ENCODE peak calls at places on chromosome 11, in six cellular contexts. R, Y, G, L, E and Q are unnamed samples.

GRCh38 chr11:76152741-76153608 is 53.3 kb downstream of the WNT11 start:
- DNase-seq in R (peak), Y (no peak), G (no peak), L (no peak), E (peak), Q (peak)

GRCh38 chr11:133162228-133162627 is 370.1 kb downstream of the OPCML start:
- DNase-seq in R (no peak), Y (no peak), G (no peak), L (no peak), E (no peak), Q (no peak)

GRCh38 chr11:119538748-119539147 is 115.8 kb upstream of the THY1 start:
- DNase-seq in R (peak), Y (no peak), G (no peak), L (no peak), E (no peak), Q (no peak)

GRCh38 chr11:68950268-68950667 is 30.5 kb downstream of the MRGPRD start:
- DNase-seq in R (peak), Y (peak), G (peak), L (peak), E (peak), Q (peak)

GRCh38 chr11:126834573-126834972 is 166.0 kb downstream of the KIRREL3 start:
- DNase-seq in R (peak), Y (no peak), G (no peak), L (no peak), E (no peak), Q (no peak)

GRCh38 chr11:65288706-65289536 is 25.7 kb upstream of the CDC42EP2 start:
- DNase-seq in R (no peak), Y (peak), G (no peak), L (peak), E (no peak), Q (no peak)

GRCh38 chr11:94786264-94787126 is 18.3 kb downstream of the AMOTL1 start:
- DNase-seq in R (peak), Y (peak), G (no peak), L (peak), E (peak), Q (peak)

GRCh38 chr11:65593518-65594414 is 1.8 kb downstream of the KCNK7 start:
- DNase-seq in R (peak), Y (peak), G (no peak), L (peak), E (peak), Q (peak)

GRCh38 chr11:109553284-109553683 is 131.3 kb downstream of the C11orf87 start:
- DNase-seq in R (no peak), Y (no peak), G (no peak), L (no peak), E (no peak), Q (no peak)

GRCh38 chr11:111189466-111189865 is 56.1 kb upstream of the POU2AF2 start:
- DNase-seq in R (no peak), Y (no peak), G (no peak), L (no peak), E (no peak), Q (no peak)

GRCh38 chr11:43856988-43857387 is 23.6 kb upstream of the ALKBH3 start:
- DNase-seq in R (no peak), Y (no peak), G (no peak), L (peak), E (no peak), Q (no peak)

GRCh38 chr11:99015634-99016454 is 4.9 kb upstream of the CNTN5 start:
- DNase-seq in R (no peak), Y (peak), G (peak), L (peak), E (peak), Q (peak)

GRCh38 chr11:128905345-128906184 is 14.4 kb downstream of the KCNJ5 start:
- DNase-seq in R (peak), Y (peak), G (peak), L (peak), E (peak), Q (no peak)

GRCh38 chr11:114058871-114059277 is 637 bp upstream of the ZBTB16 start:
- DNase-seq in R (peak), Y (no peak), G (no peak), L (no peak), E (peak), Q (no peak)

GRCh38 chr11:75689861-75690641 is 21.2 kb upstream of the MAP6 start:
- DNase-seq in R (no peak), Y (no peak), G (no peak), L (no peak), E (no peak), Q (no peak)

GRCh38 chr11:62665075-62665629 is at the start of the genes C11orf98 and CSKMT:
- DNase-seq in R (peak), Y (peak), G (peak), L (peak), E (peak), Q (peak)

GRCh38 chr11:128643661-128644060 is 50.2 kb upstream of the FLI1 start:
- DNase-seq in R (peak), Y (no peak), G (no peak), L (no peak), E (peak), Q (no peak)

GRCh38 chr11:115677190-115677589 is 173.0 kb upstream of the CADM1 start:
- DNase-seq in R (no peak), Y (no peak), G (no peak), L (no peak), E (no peak), Q (no peak)

GRCh38 chr11:4184163-4184916 is 89.7 kb downstream of the RRM1 start:
- DNase-seq in R (peak), Y (no peak), G (no peak), L (peak), E (no peak), Q (no peak)

GRCh38 chr11:75380716-75381420 is 18.4 kb upstream of the RPS3 start:
- DNase-seq in R (no peak), Y (no peak), G (no peak), L (no peak), E (no peak), Q (no peak)

GRCh38 chr11:46537121-46537520 is 56.7 kb downstream of the AMBRA1 start:
- DNase-seq in R (peak), Y (no peak), G (no peak), L (peak), E (peak), Q (peak)

GRCh38 chr11:108135845-108136599 is 14.7 kb downstream of the ACAT1 start:
- DNase-seq in R (no peak), Y (no peak), G (no peak), L (peak), E (no peak), Q (peak)

GRCh38 chr11:45603930-45604682 is 61.3 kb downstream of the CHST1 start:
- DNase-seq in R (peak), Y (no peak), G (no peak), L (no peak), E (peak), Q (no peak)

GRCh38 chr11:206516-207212 is 535 bp downstream of the BET1L start:
- DNase-seq in R (peak), Y (peak), G (no peak), L (no peak), E (no peak), Q (peak)

GRCh38 chr11:128116447-128117240 is 470.7 kb downstream of the ETS1 start:
- DNase-seq in R (no peak), Y (no peak), G (no peak), L (no peak), E (no peak), Q (no peak)

GRCh38 chr11:130428692-130429681 is 578 bp upstream of the ADAMTS8 start:
- DNase-seq in R (no peak), Y (no peak), G (no peak), L (peak), E (peak), Q (no peak)

GRCh38 chr11:108835624-108836023 is 170.8 kb downstream of the DDX10 start:
- DNase-seq in R (peak), Y (no peak), G (no peak), L (no peak), E (no peak), Q (no peak)

GRCh38 chr11:2772544-2773031 is 72.8 kb upstream of the KCNQ1OT1 start:
- DNase-seq in R (peak), Y (no peak), G (peak), L (peak), E (no peak), Q (no peak)

GRCh38 chr11:40290031-40290650 is 1169.3 kb downstream of the LRRC4C start:
- DNase-seq in R (no peak), Y (no peak), G (no peak), L (peak), E (no peak), Q (no peak)

GRCh38 chr11:132886335-132886734 is 646.0 kb downstream of the OPCML start:
- DNase-seq in R (peak), Y (no peak), G (no peak), L (peak), E (no peak), Q (no peak)

GRCh38 chr11:36009469-36009868 is 65.6 kb downstream of the LDLRAD3 start:
- DNase-seq in R (no peak), Y (no peak), G (no peak), L (peak), E (no peak), Q (no peak)

GRCh38 chr11:119493712-119494111 is 70.7 kb upstream of the THY1 start:
- DNase-seq in R (peak), Y (no peak), G (no peak), L (peak), E (peak), Q (peak)

GRCh38 chr11:112128483-112129121 is 35.3 kb downstream of the IL18 start:
- DNase-seq in R (no peak), Y (peak), G (peak), L (peak), E (no peak), Q (no peak)

GRCh38 chr11:12773591-12773990 is 99.4 kb downstream of the TEAD1 start:
- DNase-seq in R (no peak), Y (no peak), G (no peak), L (no peak), E (no peak), Q (no peak)

GRCh38 chr11:1829039-1829820 is 5.6 kb upstream of the SYT8 start:
- DNase-seq in R (no peak), Y (no peak), G (no peak), L (peak), E (no peak), Q (no peak)

GRCh38 chr11:111512296-111513239 is at the start of gene BTG4:
- DNase-seq in R (peak), Y (peak), G (no peak), L (no peak), E (peak), Q (no peak)

GRCh38 chr11:126165366-126166156 is 45.9 kb downstream of the RPUSD4 start:
- DNase-seq in R (no peak), Y (no peak), G (no peak), L (no peak), E (no peak), Q (no peak)

GRCh38 chr11:27456140-27456801 is 16.3 kb downstream of the LGR4 start:
- DNase-seq in R (no peak), Y (no peak), G (no peak), L (no peak), E (no peak), Q (no peak)
- H3K9ac ChIP-seq in R (no peak), Y (peak), G (no peak), L (no peak), E (no peak), Q (no peak)

GRCh38 chr11:67276821-67277230 is 10.6 kb downstream of the GRK2 start:
- DNase-seq in R (peak), Y (no peak), G (no peak), L (peak), E (peak), Q (peak)

GRCh38 chr11:67279589-67280340 is 9.3 kb upstream of the ANKRD13D start:
- DNase-seq in R (no peak), Y (no peak), G (no peak), L (no peak), E (no peak), Q (no peak)

GRCh38 chr11:67277231-67277961 is 11.1 kb downstream of the GRK2 start:
- DNase-seq in R (peak), Y (no peak), G (no peak), L (peak), E (peak), Q (peak)

GRCh38 chr11:67278939-67279588 is 10.0 kb upstream of the ANKRD13D start:
- DNase-seq in R (no peak), Y (no peak), G (no peak), L (no peak), E (no peak), Q (no peak)

DNA sequence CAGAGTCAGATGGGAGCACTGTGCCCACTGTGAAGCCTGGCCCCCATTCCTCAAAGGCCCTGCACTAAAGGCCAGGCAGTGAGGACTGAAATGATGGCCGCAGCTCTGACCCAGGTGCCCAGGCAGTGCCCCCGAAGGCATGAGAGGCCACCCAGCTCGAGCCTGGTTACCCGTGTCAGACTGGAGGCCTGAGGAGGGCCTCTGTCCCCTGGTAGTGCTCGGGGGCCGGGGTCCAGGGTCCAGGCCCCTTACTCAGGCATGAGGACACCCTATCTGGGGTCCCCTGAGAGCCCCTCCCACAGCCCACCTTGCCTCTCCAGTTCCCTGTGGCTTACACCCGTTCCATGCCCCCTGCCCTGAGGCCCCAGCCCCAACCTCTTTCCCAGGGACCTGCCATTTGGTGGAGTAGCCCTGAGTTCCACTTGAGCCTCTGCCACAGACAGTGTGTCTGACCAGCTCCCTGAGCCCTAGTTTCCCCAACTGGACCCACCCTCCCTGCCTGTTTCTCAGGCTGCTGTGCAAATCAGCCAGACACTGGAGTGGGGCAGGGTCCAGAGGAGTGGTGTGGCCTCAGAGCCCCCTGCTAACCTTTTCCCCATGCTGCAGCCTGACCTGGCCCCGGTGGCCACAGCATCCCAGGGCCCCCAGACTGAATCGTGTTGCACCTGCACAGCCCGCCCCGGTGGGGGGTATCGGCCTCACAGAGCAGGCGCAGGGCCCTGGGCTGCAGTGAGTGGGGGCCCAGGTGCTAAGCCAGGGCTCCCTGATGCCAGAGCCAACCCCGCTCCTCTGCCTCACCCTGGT is 10.8 kb upstream of the ANKRD13D start:
- DNase-seq in R (no peak), Y (no peak), G (no peak), L (no peak), E (no peak), Q (no peak)
- H3K9ac ChIP-seq in R (no peak), Y (no peak), G (no peak), L (no peak), E (no peak), Q (peak)

GRCh38 chr11:57459112-57460016 is 964 bp upstream of the RTN4RL2 start:
- DNase-seq in R (peak), Y (peak), G (no peak), L (no peak), E (peak), Q (no peak)

GRCh38 chr11:57461841-57462489 is 1.6 kb downstream of the RTN4RL2 start:
- DNase-seq in R (no peak), Y (no peak), G (no peak), L (no peak), E (no peak), Q (no peak)

GRCh38 chr11:57460756-57461749 is 725 bp downstream of the RTN4RL2 start:
- DNase-seq in R (peak), Y (no peak), G (no peak), L (no peak), E (peak), Q (no peak)

GRCh38 chr11:57458410-57459111 is 1.8 kb upstream of the RTN4RL2 start:
- DNase-seq in R (peak), Y (peak), G (no peak), L (no peak), E (peak), Q (peak)

GRCh38 chr11:57460017-57460755 is at the start of gene RTN4RL2:
- DNase-seq in R (peak), Y (peak), G (peak), L (peak), E (peak), Q (peak)
- H3K9ac ChIP-seq in R (no peak), Y (no peak), G (peak), L (peak), E (no peak), Q (peak)

GRCh38 chr11:60700689-60701508 is 1.5 kb downstream of the MS4A8 start:
- DNase-seq in R (peak), Y (peak), G (peak), L (no peak), E (peak), Q (peak)
- H3K9ac ChIP-seq in R (no peak), Y (no peak), G (no peak), L (no peak), E (no peak), Q (no peak)

DNA sequence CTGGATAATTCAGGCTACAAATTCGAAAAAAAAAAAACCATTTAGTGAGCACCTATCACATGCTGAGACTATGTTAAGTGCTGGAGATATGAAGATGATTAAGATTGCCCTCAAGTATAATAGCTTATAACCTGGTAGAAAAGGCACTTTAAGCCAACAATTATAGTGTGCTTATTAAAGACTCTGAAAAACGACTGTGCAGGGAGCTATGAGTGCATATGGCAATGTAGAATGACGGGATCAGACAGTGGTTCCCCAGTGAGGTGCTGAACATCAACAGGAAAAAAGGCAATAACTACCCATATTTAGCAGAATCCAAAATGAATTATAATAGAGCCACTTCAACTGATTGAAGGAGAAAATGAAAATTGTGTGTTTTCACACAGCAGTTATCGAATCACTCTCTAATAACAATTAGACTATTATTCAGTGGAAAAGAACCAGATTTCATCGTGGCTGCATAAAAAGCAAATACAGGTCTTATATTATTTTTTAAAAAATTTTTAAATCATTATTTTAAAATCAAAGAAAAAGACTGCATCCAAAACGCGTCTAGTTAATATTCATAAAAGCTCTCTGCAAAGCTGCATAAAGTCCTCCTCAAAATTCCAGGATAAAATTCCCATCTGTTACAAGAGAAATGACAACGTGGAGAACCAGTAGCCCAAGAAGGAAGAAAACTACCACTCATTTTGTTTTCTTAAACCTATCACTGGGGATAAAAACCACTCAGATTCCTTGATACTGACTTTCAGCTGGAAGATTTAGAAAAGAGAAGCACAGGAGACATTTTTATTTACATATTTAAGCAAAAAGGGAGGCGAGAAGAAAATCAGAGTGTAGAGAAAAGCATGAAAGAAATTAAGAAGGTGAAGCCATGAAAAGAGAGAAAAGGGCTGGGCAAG is 1.1 kb downstream of the MTMR2 start:
- DNase-seq in R (no peak), Y (no peak), G (no peak), L (peak), E (no peak), Q (peak)
- H3K9ac ChIP-seq in R (peak), Y (peak), G (peak), L (peak), E (peak), Q (peak)

GRCh38 chr11:72735495-72736027 is 16.6 kb downstream of the ARAP1 start:
- DNase-seq in R (peak), Y (peak), G (peak), L (peak), E (no peak), Q (no peak)
- H3K9ac ChIP-seq in R (peak), Y (no peak), G (peak), L (no peak), E (no peak), Q (no peak)

DNA sequence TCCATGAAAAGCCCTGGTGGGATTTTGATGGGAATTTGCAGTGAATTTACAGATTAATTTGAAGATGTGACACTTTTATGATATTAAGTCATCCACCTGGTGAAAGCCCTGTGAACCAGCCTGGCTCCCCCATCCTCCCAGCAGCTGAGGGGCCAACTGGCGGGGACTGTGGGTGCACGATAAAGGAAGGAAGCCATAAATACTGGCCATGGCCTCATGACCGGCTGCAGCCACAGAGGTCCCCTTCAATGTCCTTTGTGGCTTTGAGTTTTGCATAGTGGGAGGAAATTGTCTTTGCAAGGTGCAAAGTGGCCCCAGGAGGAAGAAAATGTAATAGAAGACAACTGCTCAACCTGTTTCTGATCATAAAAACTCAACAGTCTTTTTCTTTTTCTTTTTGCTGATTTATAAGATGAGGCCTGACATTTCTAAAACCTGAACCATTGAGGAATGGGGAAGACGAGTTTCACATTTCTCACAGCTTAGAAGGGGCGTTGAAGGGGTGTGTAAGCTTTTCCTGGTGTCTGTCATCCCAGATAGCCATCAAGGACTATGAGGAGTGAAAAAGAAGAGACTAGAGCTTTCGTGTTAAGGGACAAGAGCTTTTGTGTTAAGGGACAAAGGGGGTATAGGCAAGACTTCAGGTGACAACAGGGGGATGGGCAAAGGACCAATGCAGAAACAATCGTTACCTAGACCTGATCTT is 6.3 kb upstream of the NDUFV1 start:
- DNase-seq in R (no peak), Y (no peak), G (no peak), L (no peak), E (no peak), Q (peak)
- H3K9ac ChIP-seq in R (no peak), Y (no peak), G (no peak), L (no peak), E (no peak), Q (peak)

GRCh38 chr11:32435511-32435946 is at the start of gene WT1:
- DNase-seq in R (peak), Y (peak), G (no peak), L (no peak), E (peak), Q (no peak)
- H3K9ac ChIP-seq in R (no peak), Y (no peak), G (no peak), L (no peak), E (no peak), Q (no peak)